ENCODE peak calls at places on chromosomes 16 and 17, in four cellular contexts. Y is tibial artery, L is GM23338, J is gastrocnemius medialis. F is an unnamed sample.

GRCh38 chr17:4808378-4808767 is 1.4 kb downstream of the PLD2 start:
- DNase-seq in Y (peak; percentile 80), L (no peak), J (peak; percentile 48), F (no peak)

GRCh38 chr17:77786740-77787505 is 171.6 kb upstream of the TNRC6C start:
- DNase-seq in Y (no peak), L (peak; percentile 83), J (no peak), F (no peak)

GRCh38 chr17:4475463-4475862 is 23.2 kb upstream of the SPNS2 start:
- DNase-seq in Y (no peak), L (no peak), J (no peak), F (no peak)

GRCh38 chr17:7048968-7049367 is 5.1 kb upstream of the SLC16A11 start:
- DNase-seq in Y (no peak), L (no peak), J (no peak), F (no peak)

GRCh38 chr16:27322858-27323780 is 9.3 kb downstream of the IL4R start:
- DNase-seq in Y (peak; percentile 25), L (no peak), J (no peak), F (no peak)

GRCh38 chr17:82985973-82986372 is 93.4 kb upstream of the METRNL start:
- DNase-seq in Y (no peak), L (peak; percentile 58), J (no peak), F (peak; percentile 54)

GRCh38 chr16:89093602-89094251 is at the start of gene ACSF3:
- DNase-seq in Y (peak; percentile 78), L (peak; percentile 60), J (peak; percentile 55), F (peak; percentile 92)

GRCh38 chr17:8222630-8223355 is 12.4 kb upstream of the AURKB start:
- DNase-seq in Y (peak; percentile 98), L (peak; percentile 93), J (peak; percentile 95), F (peak; percentile 81)

GRCh38 chr17:37774508-37774907 is 29.6 kb upstream of the HNF1B start:
- DNase-seq in Y (no peak), L (no peak), J (no peak), F (peak; percentile 60)

GRCh38 chr16:57798267-57798810 is 4.0 kb downstream of the KIFC3 start:
- DNase-seq in Y (no peak), L (no peak), J (no peak), F (no peak)

GRCh38 chr16:21264226-21265036 is 13.7 kb downstream of the CRYM start:
- DNase-seq in Y (no peak), L (no peak), J (no peak), F (no peak)

GRCh38 chr16:27229891-27230470 is 26.7 kb downstream of the KDM8 start:
- DNase-seq in Y (no peak), L (no peak), J (no peak), F (no peak)

GRCh38 chr17:67027031-67027628 is 17.2 kb upstream of the CACNG1 start:
- DNase-seq in Y (no peak), L (no peak), J (peak; percentile 40), F (no peak)

GRCh38 chr17:2736956-2737355 is 12.5 kb downstream of the CCDC92B start:
- DNase-seq in Y (no peak), L (no peak), J (no peak), F (no peak)

GRCh38 chr16:69064789-69065313 is 40.6 kb upstream of the HAS3 start:
- DNase-seq in Y (no peak), L (peak; percentile 34), J (peak; percentile 83), F (no peak)

GRCh38 chr16:57041182-57042156 is 50.9 kb upstream of the CPNE2 start:
- DNase-seq in Y (no peak), L (no peak), J (no peak), F (peak; percentile 73)

GRCh38 chr17:50564916-50565315 is 4.4 kb downstream of the CACNA1G start:
- DNase-seq in Y (peak; percentile 90), L (no peak), J (peak; percentile 50), F (no peak)

GRCh38 chr17:36188891-36189306 is 7.7 kb downstream of the CCL3L1 start:
- DNase-seq in Y (no peak), L (no peak), J (peak; percentile 43), F (peak; percentile 46)

GRCh38 chr17:42676424-42677011 is at the start of gene PLEKHH3:
- DNase-seq in Y (no peak), L (peak; percentile 66), J (no peak), F (no peak)

GRCh38 chr16:13779676-13780075 is 140.3 kb upstream of the ERCC4 start:
- DNase-seq in Y (no peak), L (no peak), J (no peak), F (no peak)

GRCh38 chr17:82333279-82334171 is at the start of gene SECTM1:
- DNase-seq in Y (peak; percentile 80), L (peak; percentile 71), J (no peak), F (no peak)

GRCh38 chr16:81410643-81411235 is 33.9 kb upstream of the CMIP start:
- DNase-seq in Y (no peak), L (peak; percentile 57), J (no peak), F (no peak)

GRCh38 chr16:21952793-21953540 is at the start of gene UQCRC2:
- DNase-seq in Y (peak; percentile 92), L (peak; percentile 97), J (peak; percentile 86), F (peak; percentile 87)

GRCh38 chr16:58732545-58733247 is 1.4 kb downstream of the GOT2 start:
- DNase-seq in Y (no peak), L (peak; percentile 11), J (no peak), F (peak; percentile 54)

GRCh38 chr16:14196539-14196938 is 125.4 kb downstream of the MRTFB start:
- DNase-seq in Y (no peak), L (no peak), J (no peak), F (no peak)

GRCh38 chr16:84054916-84055315 is 12.3 kb upstream of the SLC38A8 start:
- DNase-seq in Y (peak; percentile 40), L (peak; percentile 48), J (no peak), F (no peak)

GRCh38 chr17:77801545-77802332 is 156.8 kb upstream of the TNRC6C start:
- DNase-seq in Y (no peak), L (no peak), J (no peak), F (no peak)

GRCh38 chr16:87608400-87608985 is 6.2 kb downstream of the JPH3 start:
- DNase-seq in Y (peak; percentile 73), L (peak; percentile 89), J (no peak), F (peak; percentile 78)

GRCh38 chr17:59372138-59372751 is 40.8 kb downstream of the YPEL2 start:
- DNase-seq in Y (peak; percentile 84), L (no peak), J (peak; percentile 69), F (peak; percentile 41)

GRCh38 chr17:31489295-31490018 is 98.0 kb downstream of the RAB11FIP4 start:
- DNase-seq in Y (no peak), L (peak; percentile 93), J (no peak), F (no peak)

GRCh38 chr17:6415616-6416015 is 19.3 kb downstream of the AIPL1 start:
- DNase-seq in Y (no peak), L (no peak), J (no peak), F (no peak)

GRCh38 chr17:71799657-71800056 is 321.2 kb upstream of the SOX9 start:
- DNase-seq in Y (no peak), L (no peak), J (no peak), F (no peak)

GRCh38 chr16:56614549-56614991 is 6.2 kb downstream of the MT2A start:
- DNase-seq in Y (no peak), L (no peak), J (no peak), F (no peak)

GRCh38 chr17:76077582-76078110 is 1.3 kb upstream of the ZACN start:
- DNase-seq in Y (no peak), L (peak; percentile 20), J (no peak), F (peak; percentile 32)

GRCh38 chr17:6045621-6046357 is 24.4 kb upstream of the WSCD1 start:
- DNase-seq in Y (no peak), L (peak; percentile 20), J (no peak), F (no peak)

GRCh38 chr16:85639529-85640253 is 26.6 kb downstream of the GSE1 start:
- DNase-seq in Y (no peak), L (no peak), J (peak; percentile 92), F (no peak)

GRCh38 chr17:2215616-2216364 is 87.8 kb downstream of the SMG6 start:
- DNase-seq in Y (no peak), L (peak; percentile 78), J (peak; percentile 74), F (peak; percentile 83)

GRCh38 chr17:72223816-72224215 is 103.0 kb downstream of the SOX9 start:
- DNase-seq in Y (no peak), L (no peak), J (no peak), F (no peak)

GRCh38 chr16:23694707-23695373 is 16.2 kb downstream of the PLK1 start:
- DNase-seq in Y (no peak), L (peak; percentile 94), J (no peak), F (peak; percentile 58)

GRCh38 chr16:23690771-23691482 is 12.2 kb downstream of the PLK1 start:
- DNase-seq in Y (no peak), L (no peak), J (no peak), F (no peak)

GRCh38 chr16:23689442-23690187 is 10.9 kb downstream of the PLK1 start:
- DNase-seq in Y (no peak), L (no peak), J (no peak), F (no peak)

GRCh38 chr16:23692190-23692837 is 13.6 kb downstream of the PLK1 start:
- DNase-seq in Y (no peak), L (no peak), J (peak; percentile 42), F (no peak)

GRCh38 chr16:23691483-23692189 is 12.9 kb downstream of the PLK1 start:
- DNase-seq in Y (no peak), L (peak; percentile 17), J (peak; percentile 41), F (no peak)
- TF ChIP-seq CTCF in Y (no peak), L (no peak), J (no peak), F (no peak)

GRCh38 chr17:80949451-80950421 is 41.9 kb upstream of the CHMP6 start:
- DNase-seq in Y (peak; percentile 85), L (peak; percentile 65), J (peak; percentile 14), F (no peak)
- TF ChIP-seq CTCF in Y (no peak), L (peak; percentile 48), J (no peak), F (no peak)

GRCh38 chr16:1542166-1542500 is 8.7 kb downstream of the TMEM204 start:
- DNase-seq in Y (no peak), L (no peak), J (no peak), F (no peak)
- TF ChIP-seq CTCF in Y (no peak), L (no peak), J (no peak), F (no peak)

GRCh38 chr17:28878981-28879380 is 18.6 kb downstream of the FLOT2 start:
- DNase-seq in Y (no peak), L (peak; percentile 95), J (no peak), F (peak; percentile 69)
- TF ChIP-seq CTCF in Y (peak; percentile 14), L (peak; percentile 92), J (no peak), F (peak; percentile 35)

F was measured in GM13976.